ENCODE peak calls at places on chromosomes 6 and 20, in ten cellular contexts. One of them, this sample, is unnamed.

GRCh38 chr6:70375166-70375565 is 38.1 kb upstream of the FAM135A start:
- DNase-seq in uterus: no peak
- DNase-seq in PC-9: peak
- DNase-seq in left ventricle myocardium inferior: no peak
- DNase-seq in lung: no peak
- DNase-seq in foreskin fibroblast: peak
- DNase-seq in HL-60: no peak
- DNase-seq in GM13977: no peak
- DNase-seq in lower leg skin: no peak
- DNase-seq in fibroblast of villous mesenchyme: no peak
- DNase-seq in this sample: no peak

GRCh38 chr6:169752074-169752623 is 727 bp downstream of the ERMARD start:
- DNase-seq in uterus: no peak
- DNase-seq in PC-9: no peak
- DNase-seq in left ventricle myocardium inferior: no peak
- DNase-seq in lung: no peak
- DNase-seq in foreskin fibroblast: peak
- DNase-seq in HL-60: no peak
- DNase-seq in GM13977: no peak
- DNase-seq in lower leg skin: no peak
- DNase-seq in fibroblast of villous mesenchyme: no peak
- DNase-seq in this sample: no peak

GRCh38 chr6:85676086-85676729 is 33.5 kb upstream of the SYNCRIP start:
- DNase-seq in uterus: no peak
- DNase-seq in PC-9: no peak
- DNase-seq in left ventricle myocardium inferior: no peak
- DNase-seq in lung: no peak
- DNase-seq in foreskin fibroblast: peak
- DNase-seq in HL-60: no peak
- DNase-seq in GM13977: no peak
- DNase-seq in lower leg skin: no peak
- DNase-seq in fibroblast of villous mesenchyme: peak
- DNase-seq in this sample: no peak

GRCh38 chr20:63498950-63499332 is at the start of gene EEF1A2:
- DNase-seq in uterus: no peak
- DNase-seq in PC-9: no peak
- DNase-seq in left ventricle myocardium inferior: peak
- DNase-seq in lung: no peak
- DNase-seq in foreskin fibroblast: peak
- DNase-seq in HL-60: no peak
- DNase-seq in GM13977: peak
- DNase-seq in lower leg skin: no peak
- DNase-seq in fibroblast of villous mesenchyme: no peak
- DNase-seq in this sample: no peak

GRCh38 chr6:25025248-25025918 is 89.6 kb upstream of the RIPOR2 start:
- DNase-seq in uterus: no peak
- DNase-seq in PC-9: no peak
- DNase-seq in left ventricle myocardium inferior: no peak
- DNase-seq in lung: no peak
- DNase-seq in foreskin fibroblast: no peak
- DNase-seq in HL-60: no peak
- DNase-seq in GM13977: no peak
- DNase-seq in lower leg skin: no peak
- DNase-seq in fibroblast of villous mesenchyme: no peak
- DNase-seq in this sample: no peak

GRCh38 chr6:72149715-72150114 is 263.4 kb downstream of the RIMS1 start:
- DNase-seq in uterus: no peak
- DNase-seq in PC-9: no peak
- DNase-seq in left ventricle myocardium inferior: no peak
- DNase-seq in lung: no peak
- DNase-seq in foreskin fibroblast: no peak
- DNase-seq in HL-60: no peak
- DNase-seq in GM13977: no peak
- DNase-seq in lower leg skin: no peak
- DNase-seq in fibroblast of villous mesenchyme: no peak
- DNase-seq in this sample: no peak

GRCh38 chr20:24559114-24559513 is 89.7 kb downstream of the SYNDIG1 start:
- DNase-seq in uterus: no peak
- DNase-seq in PC-9: no peak
- DNase-seq in left ventricle myocardium inferior: no peak
- DNase-seq in lung: no peak
- DNase-seq in foreskin fibroblast: no peak
- DNase-seq in HL-60: no peak
- DNase-seq in GM13977: no peak
- DNase-seq in lower leg skin: no peak
- DNase-seq in fibroblast of villous mesenchyme: no peak
- DNase-seq in this sample: no peak

GRCh38 chr6:169963581-169964297 is 212.3 kb downstream of the ERMARD start:
- DNase-seq in uterus: no peak
- DNase-seq in PC-9: no peak
- DNase-seq in left ventricle myocardium inferior: no peak
- DNase-seq in lung: peak
- DNase-seq in foreskin fibroblast: no peak
- DNase-seq in HL-60: no peak
- DNase-seq in GM13977: no peak
- DNase-seq in lower leg skin: no peak
- DNase-seq in fibroblast of villous mesenchyme: no peak
- DNase-seq in this sample: no peak

GRCh38 chr6:44034931-44035345 is 92.3 kb downstream of the MRPL14 start:
- DNase-seq in uterus: no peak
- DNase-seq in PC-9: peak
- DNase-seq in left ventricle myocardium inferior: no peak
- DNase-seq in lung: no peak
- DNase-seq in foreskin fibroblast: no peak
- DNase-seq in HL-60: no peak
- DNase-seq in GM13977: no peak
- DNase-seq in lower leg skin: no peak
- DNase-seq in fibroblast of villous mesenchyme: no peak
- DNase-seq in this sample: no peak

GRCh38 chr6:158958504-158959386 is 41.3 kb downstream of the RSPH3 start:
- DNase-seq in uterus: no peak
- DNase-seq in PC-9: no peak
- DNase-seq in left ventricle myocardium inferior: no peak
- DNase-seq in lung: no peak
- DNase-seq in foreskin fibroblast: no peak
- DNase-seq in HL-60: no peak
- DNase-seq in GM13977: no peak
- DNase-seq in lower leg skin: peak
- DNase-seq in fibroblast of villous mesenchyme: no peak
- DNase-seq in this sample: no peak

DNA sequence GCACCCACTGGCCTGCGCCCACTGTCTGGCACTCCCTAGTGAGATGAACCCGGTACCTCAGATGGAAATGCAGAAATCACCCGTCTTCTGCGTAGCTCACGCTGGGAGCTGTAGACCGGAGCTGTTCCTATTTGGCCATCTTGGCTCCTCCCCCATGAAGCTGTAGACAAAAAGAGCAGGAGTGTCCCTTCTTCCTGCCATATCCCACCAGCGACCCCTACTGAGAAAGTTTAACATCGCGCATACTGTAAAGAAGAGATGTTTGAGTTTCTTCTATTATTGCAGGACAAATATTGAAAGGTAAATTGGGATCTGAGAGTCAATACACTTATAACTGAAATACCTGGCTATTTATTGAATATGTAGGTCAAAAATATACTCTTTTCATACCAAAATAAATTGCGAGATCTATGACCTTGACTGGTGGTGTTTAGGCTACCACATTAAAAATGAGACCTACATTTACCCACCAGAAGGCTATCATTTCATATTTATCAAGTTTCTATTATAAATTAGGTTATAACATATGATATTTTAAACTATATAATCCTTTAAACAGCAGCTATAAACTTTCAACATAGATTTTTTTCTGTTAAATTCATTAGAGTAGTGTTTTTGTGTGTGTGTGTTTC is 586.3 kb downstream of the HTR1B start:
- DNase-seq in uterus: no peak
- DNase-seq in PC-9: peak
- DNase-seq in left ventricle myocardium inferior: no peak
- DNase-seq in lung: peak
- DNase-seq in foreskin fibroblast: peak
- DNase-seq in HL-60: no peak
- DNase-seq in GM13977: no peak
- DNase-seq in lower leg skin: no peak
- DNase-seq in fibroblast of villous mesenchyme: peak
- DNase-seq in this sample: no peak
- TF ChIP-seq CTCF in uterus: no peak
- TF ChIP-seq CTCF in PC-9: peak
- TF ChIP-seq CTCF in left ventricle myocardium inferior: peak
- TF ChIP-seq CTCF in lung: no peak
- TF ChIP-seq CTCF in foreskin fibroblast: no peak
- TF ChIP-seq CTCF in HL-60: no peak
- TF ChIP-seq CTCF in GM13977: peak
- TF ChIP-seq CTCF in lower leg skin: no peak
- TF ChIP-seq CTCF in fibroblast of villous mesenchyme: peak
- TF ChIP-seq CTCF in this sample: peak

DNA sequence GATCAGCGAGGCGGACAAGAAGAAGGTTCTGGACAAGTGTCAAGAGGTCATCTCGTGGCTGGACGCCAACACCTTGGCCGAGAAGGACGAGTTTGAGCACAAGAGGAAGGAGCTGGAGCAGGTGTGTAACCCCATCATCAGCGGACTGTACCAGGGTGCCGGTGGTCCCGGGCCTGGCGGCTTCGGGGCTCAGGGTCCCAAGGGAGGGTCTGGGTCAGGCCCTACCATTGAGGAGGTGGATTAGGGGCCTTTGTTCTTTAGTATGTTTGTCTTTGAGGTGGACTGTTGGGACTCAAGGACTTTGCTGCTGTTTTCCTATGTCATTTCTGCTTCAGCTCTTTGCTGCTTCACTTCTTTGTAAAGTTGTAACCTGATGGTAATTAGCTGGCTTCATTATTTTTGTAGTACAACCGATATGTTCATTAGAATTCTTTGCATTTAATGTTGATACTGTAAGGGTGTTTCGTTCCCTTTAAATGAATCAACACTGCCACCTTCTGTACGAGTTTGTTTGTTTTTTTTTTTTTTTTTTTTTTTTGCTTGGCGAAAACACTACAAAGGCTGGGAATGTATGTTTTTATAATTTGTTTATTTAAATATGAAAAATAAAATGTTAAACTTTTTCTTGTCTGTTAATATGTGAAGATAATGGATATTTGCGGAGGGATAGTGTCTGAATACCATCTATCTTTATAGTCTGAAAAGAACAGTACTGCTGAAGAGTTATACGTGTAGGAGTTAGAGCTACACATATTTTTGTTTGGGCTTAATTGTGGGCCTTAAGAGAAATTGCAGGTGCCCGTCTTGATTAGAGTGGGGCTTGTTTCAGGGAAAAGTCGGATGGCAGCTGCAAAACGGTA is 2.3 kb downstream of the HSPA1B start:
- DNase-seq in uterus: no peak
- DNase-seq in PC-9: peak
- DNase-seq in left ventricle myocardium inferior: no peak
- DNase-seq in lung: no peak
- DNase-seq in foreskin fibroblast: peak
- DNase-seq in HL-60: no peak
- DNase-seq in GM13977: no peak
- DNase-seq in lower leg skin: no peak
- DNase-seq in fibroblast of villous mesenchyme: peak
- DNase-seq in this sample: peak
- TF ChIP-seq CTCF in uterus: peak
- TF ChIP-seq CTCF in PC-9: peak
- TF ChIP-seq CTCF in left ventricle myocardium inferior: peak
- TF ChIP-seq CTCF in lung: peak
- TF ChIP-seq CTCF in foreskin fibroblast: no peak
- TF ChIP-seq CTCF in HL-60: no peak
- TF ChIP-seq CTCF in GM13977: peak
- TF ChIP-seq CTCF in lower leg skin: no peak
- TF ChIP-seq CTCF in fibroblast of villous mesenchyme: peak
- TF ChIP-seq CTCF in this sample: peak

GRCh38 chr20:32018269-32019155 is 8.3 kb downstream of the CCM2L start:
- DNase-seq in uterus: peak
- DNase-seq in PC-9: peak
- DNase-seq in left ventricle myocardium inferior: peak
- DNase-seq in lung: peak
- DNase-seq in foreskin fibroblast: no peak
- DNase-seq in HL-60: peak
- DNase-seq in GM13977: peak
- DNase-seq in lower leg skin: peak
- DNase-seq in fibroblast of villous mesenchyme: no peak
- DNase-seq in this sample: peak
- TF ChIP-seq CTCF in uterus: no peak
- TF ChIP-seq CTCF in PC-9: no peak
- TF ChIP-seq CTCF in left ventricle myocardium inferior: no peak
- TF ChIP-seq CTCF in lung: no peak
- TF ChIP-seq CTCF in foreskin fibroblast: no peak
- TF ChIP-seq CTCF in HL-60: no peak
- TF ChIP-seq CTCF in GM13977: no peak
- TF ChIP-seq CTCF in lower leg skin: no peak
- TF ChIP-seq CTCF in fibroblast of villous mesenchyme: no peak
- TF ChIP-seq CTCF in this sample: no peak

DNA sequence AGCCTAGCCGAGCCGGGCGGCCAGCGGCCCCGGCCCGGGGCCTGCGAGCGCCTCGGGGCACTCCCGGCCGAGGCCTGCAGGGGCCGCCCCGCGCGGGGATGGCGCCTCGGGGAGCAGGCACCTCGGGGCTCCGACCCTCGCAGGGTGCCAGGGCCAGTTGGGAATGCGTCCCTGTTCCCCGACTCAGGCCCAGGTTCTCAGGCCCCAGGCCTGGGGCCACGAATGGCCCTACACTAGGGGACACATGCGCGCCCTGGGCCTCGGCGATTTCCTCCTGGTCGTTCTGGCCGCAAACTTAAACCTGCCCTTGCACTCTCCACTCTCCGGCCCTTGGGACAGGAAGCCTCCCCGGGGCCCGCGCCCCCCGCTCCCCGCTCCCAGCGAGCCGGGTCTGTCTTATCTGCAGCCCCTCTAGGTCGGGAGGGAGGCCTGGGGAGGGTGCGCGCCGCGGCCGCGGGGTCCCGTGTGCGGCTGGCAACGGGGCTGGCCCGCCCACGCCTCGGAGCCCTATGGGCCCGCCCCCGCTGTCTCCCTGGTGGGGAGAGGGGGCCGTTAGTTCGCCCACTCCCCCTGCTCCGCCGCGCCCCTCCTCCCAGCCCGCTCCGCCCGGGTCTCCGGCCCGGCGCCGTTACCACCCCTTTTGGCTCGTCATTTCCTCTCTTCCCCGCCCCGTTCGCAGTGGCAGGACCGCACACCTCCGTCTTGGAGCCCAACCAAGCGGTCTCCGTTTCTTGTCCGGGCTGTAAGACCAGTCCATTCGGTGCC is 611 bp downstream of the NFYA start:
- DNase-seq in uterus: peak
- DNase-seq in PC-9: peak
- DNase-seq in left ventricle myocardium inferior: peak
- DNase-seq in lung: peak
- DNase-seq in foreskin fibroblast: peak
- DNase-seq in HL-60: peak
- DNase-seq in GM13977: peak
- DNase-seq in lower leg skin: peak
- DNase-seq in fibroblast of villous mesenchyme: peak
- DNase-seq in this sample: peak
- TF ChIP-seq CTCF in uterus: peak
- TF ChIP-seq CTCF in PC-9: no peak
- TF ChIP-seq CTCF in left ventricle myocardium inferior: peak
- TF ChIP-seq CTCF in lung: no peak
- TF ChIP-seq CTCF in foreskin fibroblast: peak
- TF ChIP-seq CTCF in HL-60: peak
- TF ChIP-seq CTCF in GM13977: peak
- TF ChIP-seq CTCF in lower leg skin: no peak
- TF ChIP-seq CTCF in fibroblast of villous mesenchyme: peak
- TF ChIP-seq CTCF in this sample: peak

This sample was measured in GM10248.